ENCODE peak calls at places on chromosomes 6 and 20, in four cellular contexts. M, F, V and Y are unnamed samples.

GRCh38 chr6:5004373-5005037 is 668 bp upstream of the RPP40 start:
- DNase-seq in M (peak), F (no peak), V (no peak), Y (no peak)

GRCh38 chr20:33773412-33774089 is 37.6 kb upstream of the CHMP4B start:
- DNase-seq in M (peak), F (no peak), V (no peak), Y (no peak)

GRCh38 chr20:63128367-63128766 is 87.6 kb downstream of the YTHDF1 start:
- DNase-seq in M (no peak), F (no peak), V (no peak), Y (no peak)

GRCh38 chr20:57183457-57184009 is 82.9 kb downstream of the BMP7 start:
- DNase-seq in M (no peak), F (no peak), V (no peak), Y (no peak)

GRCh38 chr6:55636406-55637102 is 57.6 kb upstream of the HMGCLL1 start:
- DNase-seq in M (no peak), F (no peak), V (no peak), Y (no peak)

GRCh38 chr20:25148181-25148981 is 47.1 kb upstream of the ENTPD6 start:
- DNase-seq in M (no peak), F (no peak), V (no peak), Y (no peak)

GRCh38 chr6:46452312-46452917 is 38.8 kb downstream of the RCAN2 start:
- DNase-seq in M (no peak), F (no peak), V (no peak), Y (no peak)

GRCh38 chr6:168157272-168158007 is 78.4 kb upstream of the FRMD1 start:
- DNase-seq in M (no peak), F (no peak), V (no peak), Y (peak)

GRCh38 chr6:4316867-4317400 is 181.6 kb upstream of the ECI2 start:
- DNase-seq in M (no peak), F (no peak), V (no peak), Y (no peak)

GRCh38 chr20:8853805-8854338 is 215.0 kb upstream of the PLCB4 start:
- DNase-seq in M (peak), F (peak), V (peak), Y (peak)

GRCh38 chr20:11691766-11692165 is 225.9 kb upstream of the BTBD3 start:
- DNase-seq in M (no peak), F (no peak), V (no peak), Y (no peak)

GRCh38 chr6:150894191-150894744 is 28.8 kb downstream of the MTHFD1L start:
- DNase-seq in M (no peak), F (no peak), V (no peak), Y (no peak)

GRCh38 chr6:168376811-168377480 is 57.4 kb upstream of the DACT2 start:
- DNase-seq in M (no peak), F (no peak), V (no peak), Y (no peak)

GRCh38 chr6:124714728-124715127 is 247.5 kb upstream of the RNF217 start:
- DNase-seq in M (no peak), F (no peak), V (no peak), Y (no peak)

GRCh38 chr6:3867616-3868502 is 18.7 kb downstream of the FAM50B start:
- DNase-seq in M (no peak), F (no peak), V (no peak), Y (no peak)

GRCh38 chr6:133198725-133199124 is 42.4 kb upstream of the EYA4 start:
- DNase-seq in M (no peak), F (no peak), V (no peak), Y (no peak)

GRCh38 chr20:10412591-10413408 is 21.2 kb downstream of the MKKS start:
- DNase-seq in M (no peak), F (no peak), V (no peak), Y (no peak)

GRCh38 chr6:168735268-168735949 is 294.4 kb downstream of the SMOC2 start:
- DNase-seq in M (no peak), F (no peak), V (no peak), Y (no peak)

GRCh38 chr6:30885999-30886896 is 1.9 kb downstream of the DDR1 start:
- DNase-seq in M (no peak), F (peak), V (peak), Y (no peak)

GRCh38 chr6:15090745-15091384 is 155.0 kb upstream of the JARID2 start:
- DNase-seq in M (no peak), F (no peak), V (no peak), Y (no peak)

GRCh38 chr6:6516643-6517042 is 71.9 kb upstream of the LY86 start:
- DNase-seq in M (peak), F (no peak), V (no peak), Y (no peak)

GRCh38 chr6:41396335-41396734 is 60.9 kb downstream of the NCR2 start:
- DNase-seq in M (no peak), F (no peak), V (no peak), Y (no peak)

GRCh38 chr6:3455121-3455489 is 1.7 kb downstream of the SLC22A23 start:
- DNase-seq in M (no peak), F (no peak), V (peak), Y (no peak)

GRCh38 chr6:82017316-82017715 is 230.2 kb downstream of the IBTK start:
- DNase-seq in M (no peak), F (no peak), V (peak), Y (no peak)

GRCh38 chr20:44548171-44548678 is 26.4 kb upstream of the SERINC3 start:
- DNase-seq in M (no peak), F (no peak), V (no peak), Y (no peak)

GRCh38 chr6:8674088-8674487 is 238.7 kb upstream of the SLC35B3 start:
- DNase-seq in M (no peak), F (no peak), V (no peak), Y (no peak)

GRCh38 chr6:16690244-16691142 is 70.8 kb downstream of the ATXN1 start:
- DNase-seq in M (no peak), F (no peak), V (peak), Y (no peak)

GRCh38 chr6:80638222-80639055 is 532.0 kb downstream of the BCKDHB start:
- DNase-seq in M (peak), F (no peak), V (peak), Y (peak)

GRCh38 chr6:85450578-85450884 is 648 bp downstream of the NT5E start:
- DNase-seq in M (no peak), F (no peak), V (no peak), Y (no peak)

GRCh38 chr6:134882426-134883038 is 67.4 kb downstream of the ALDH8A1 start:
- DNase-seq in M (no peak), F (peak), V (peak), Y (peak)

GRCh38 chr6:130322673-130323268 is 43.0 kb upstream of the TMEM200A start:
- DNase-seq in M (peak), F (peak), V (peak), Y (peak)

DNA sequence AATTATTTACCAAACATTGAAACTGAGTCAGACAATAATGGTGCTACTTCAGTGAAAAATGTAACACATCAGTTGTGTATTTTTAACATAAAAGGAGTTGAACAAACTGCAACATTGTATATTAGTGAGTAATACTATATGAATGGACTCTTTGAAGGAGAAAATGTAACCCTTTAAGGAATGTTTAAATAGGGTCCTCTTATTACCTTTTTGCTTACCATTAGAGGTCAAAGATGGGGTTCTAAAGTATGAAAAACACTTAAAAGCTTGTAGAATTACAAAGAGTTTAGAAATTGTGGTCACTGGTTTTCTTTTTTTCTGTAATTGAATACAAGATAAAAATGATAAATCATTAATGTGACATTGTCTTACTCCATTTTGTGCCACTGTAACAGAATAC is 43.3 kb downstream of the SESN1 start:
- DNase-seq in M (no peak), F (no peak), V (peak), Y (no peak)
- TF ChIP-seq TARDBP in M (no peak), F (no peak), V (no peak), Y (no peak)

DNA sequence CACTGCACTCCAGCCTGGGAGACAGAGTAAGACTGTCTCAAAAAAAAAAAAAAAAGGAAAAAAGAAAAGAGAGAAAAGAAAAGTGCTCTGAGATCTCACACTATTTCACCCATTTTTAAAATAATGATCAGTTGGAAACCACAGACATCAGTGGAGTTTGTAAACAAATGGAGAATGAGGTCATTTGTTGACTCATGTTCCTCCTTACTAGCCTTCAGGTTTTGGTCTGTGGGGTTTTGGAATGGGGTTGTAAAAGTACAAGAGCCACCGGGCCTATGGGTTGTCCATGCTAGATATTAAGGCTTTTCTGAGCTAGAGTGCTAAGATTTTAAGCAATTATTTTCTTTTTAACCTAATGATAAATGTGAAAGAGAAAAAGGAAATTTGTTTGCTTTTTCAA is 104.4 kb upstream of the PRL start:
- DNase-seq in M (no peak), F (no peak), V (no peak), Y (no peak)
- TF ChIP-seq TARDBP in M (no peak), F (no peak), V (no peak), Y (no peak)

GRCh38 chr20:4067600-4068261 is 52.4 kb upstream of the RNF24 start:
- DNase-seq in M (no peak), F (no peak), V (no peak), Y (no peak)
- TF ChIP-seq TARDBP in M (no peak), F (no peak), V (no peak), Y (no peak)

DNA sequence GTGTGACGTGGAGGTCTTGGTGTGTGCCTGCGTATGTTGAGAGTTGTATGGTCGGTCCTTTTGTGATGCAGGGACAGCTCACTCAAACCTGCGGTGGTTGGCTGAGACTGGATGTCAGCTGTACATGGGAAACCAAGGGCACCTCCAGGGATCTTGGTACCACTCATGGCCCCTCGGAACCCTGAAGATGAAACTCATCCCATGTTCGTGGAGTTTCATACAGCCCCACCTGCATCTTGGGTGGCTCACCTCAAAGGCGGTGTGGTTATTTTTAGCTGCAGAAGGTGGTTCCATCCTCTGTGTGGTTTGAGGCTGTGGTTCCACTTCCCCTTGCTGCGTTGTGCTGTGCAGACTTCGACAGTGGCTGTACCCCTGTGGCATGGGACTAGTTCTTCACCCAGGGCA is 52.6 kb upstream of the SLC22A1 start:
- DNase-seq in M (peak), F (no peak), V (no peak), Y (no peak)
- TF ChIP-seq TARDBP in M (no peak), F (no peak), V (no peak), Y (no peak)

GRCh38 chr6:20128018-20128417 is 84.3 kb downstream of the MBOAT1 start:
- DNase-seq in M (no peak), F (no peak), V (no peak), Y (no peak)
- TF ChIP-seq TARDBP in M (no peak), F (no peak), V (no peak), Y (no peak)

GRCh38 chr6:136077834-136078576 is 172.1 kb downstream of the MTFR2 start:
- DNase-seq in M (no peak), F (no peak), V (no peak), Y (no peak)
- TF ChIP-seq TARDBP in M (no peak), F (no peak), V (no peak), Y (no peak)

DNA sequence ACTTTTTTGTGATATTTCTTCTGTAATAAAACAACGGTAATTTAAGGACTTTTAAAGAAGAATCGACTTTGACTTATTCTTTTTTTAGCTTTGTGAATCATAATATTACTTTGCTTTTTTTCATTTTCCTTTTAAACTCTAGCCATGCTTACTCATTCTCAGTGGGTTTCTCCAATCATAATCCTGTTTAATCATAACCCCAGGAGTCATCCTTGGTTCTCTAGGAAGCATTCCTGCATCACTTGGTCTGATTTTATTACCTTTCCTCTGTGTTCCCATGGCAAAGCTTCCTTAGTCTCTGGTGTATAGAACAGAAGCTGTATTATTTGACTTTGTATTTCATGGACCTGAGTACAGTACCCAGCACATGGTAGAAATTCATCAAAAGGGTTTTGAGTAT is 223.5 kb downstream of the CDKAL1 start:
- DNase-seq in M (no peak), F (no peak), V (no peak), Y (no peak)
- TF ChIP-seq TARDBP in M (no peak), F (no peak), V (no peak), Y (no peak)

GRCh38 chr20:46715292-46715756 is 5.9 kb downstream of the SLC2A10 start:
- DNase-seq in M (no peak), F (no peak), V (no peak), Y (no peak)
- TF ChIP-seq TARDBP in M (no peak), F (no peak), V (no peak), Y (no peak)